ENCODE peak calls at places on chromosomes 4 and X, in six cellular contexts. One of them, this sample, is unnamed.
A peak's percentile ranks its signal among the peaks of the same experiment; 100 is the strongest.

GRCh38 chr4:185395255-185395955 is at the start of gene LRP2BP:
- DNase-seq in foreskin fibroblast: peak; percentile 19
- DNase-seq in pancreas: no peak
- DNase-seq in PC-3: peak; percentile 18
- DNase-seq in A549: no peak
- DNase-seq in heart left ventricle: no peak
- DNase-seq in this sample: no peak

GRCh38 chr4:126583509-126583908 is 1049.2 kb upstream of the INTU start:
- DNase-seq in A549: no peak
- DNase-seq in PC-3: peak; percentile 20
- DNase-seq in heart left ventricle: no peak
- DNase-seq in pancreas: no peak
- DNase-seq in foreskin fibroblast: peak; percentile 23
- DNase-seq in this sample: no peak

GRCh38 chrX:96615448-96615847 is 69.2 kb upstream of the DIAPH2 start:
- DNase-seq in A549: no peak
- DNase-seq in heart left ventricle: no peak
- DNase-seq in pancreas: no peak
- DNase-seq in PC-3: no peak
- DNase-seq in foreskin fibroblast: no peak
- DNase-seq in this sample: no peak

GRCh38 chr4:59818656-59819055 is 1381.5 kb upstream of the ADGRL3 start:
- DNase-seq in foreskin fibroblast: no peak
- DNase-seq in PC-3: peak; percentile 46
- DNase-seq in A549: peak; percentile 1
- DNase-seq in heart left ventricle: no peak
- DNase-seq in pancreas: no peak
- DNase-seq in this sample: no peak

GRCh38 chrX:30939928-30940327 is 50.9 kb upstream of the TAB3 start:
- DNase-seq in pancreas: no peak
- DNase-seq in foreskin fibroblast: no peak
- DNase-seq in heart left ventricle: no peak
- DNase-seq in A549: no peak
- DNase-seq in PC-3: no peak
- DNase-seq in this sample: no peak

GRCh38 chrX:71095971-71096701 is 485 bp downstream of the FOXO4 start:
- DNase-seq in foreskin fibroblast: peak; percentile 65
- DNase-seq in A549: peak; percentile 65
- DNase-seq in pancreas: peak; percentile 74
- DNase-seq in heart left ventricle: no peak
- DNase-seq in PC-3: peak; percentile 26
- DNase-seq in this sample: peak; percentile 48

GRCh38 chr4:185685804-185686203 is 126.2 kb downstream of the SORBS2 start:
- DNase-seq in PC-3: peak; percentile 6
- DNase-seq in foreskin fibroblast: no peak
- DNase-seq in A549: no peak
- DNase-seq in pancreas: no peak
- DNase-seq in heart left ventricle: no peak
- DNase-seq in this sample: no peak

GRCh38 chr4:175540151-175540550 is 271.9 kb downstream of the GPM6A start:
- DNase-seq in A549: no peak
- DNase-seq in heart left ventricle: no peak
- DNase-seq in pancreas: no peak
- DNase-seq in PC-3: peak; percentile 68
- DNase-seq in foreskin fibroblast: no peak
- DNase-seq in this sample: no peak

GRCh38 chr4:129064717-129065116 is 28.6 kb downstream of the SCLT1 start:
- DNase-seq in pancreas: no peak
- DNase-seq in foreskin fibroblast: peak; percentile 65
- DNase-seq in A549: no peak
- DNase-seq in heart left ventricle: no peak
- DNase-seq in PC-3: peak; percentile 75
- DNase-seq in this sample: no peak

GRCh38 chrX:115449742-115450141 is 111.2 kb upstream of the PLS3 start:
- DNase-seq in foreskin fibroblast: peak; percentile 35
- DNase-seq in heart left ventricle: peak; percentile 72
- DNase-seq in A549: no peak
- DNase-seq in pancreas: no peak
- DNase-seq in PC-3: no peak
- DNase-seq in this sample: peak; percentile 68

GRCh38 chr4:10808591-10808990 is 124.0 kb upstream of the CLNK start:
- DNase-seq in PC-3: no peak
- DNase-seq in A549: no peak
- DNase-seq in pancreas: no peak
- DNase-seq in foreskin fibroblast: peak; percentile 62
- DNase-seq in heart left ventricle: no peak
- DNase-seq in this sample: peak; percentile 23

GRCh38 chrX:40734956-40735317 is 405 bp downstream of the MED14 start:
- DNase-seq in heart left ventricle: no peak
- DNase-seq in pancreas: no peak
- DNase-seq in PC-3: no peak
- DNase-seq in foreskin fibroblast: peak; percentile 20
- DNase-seq in A549: peak; percentile 21
- DNase-seq in this sample: no peak

GRCh38 chrX:69163936-69164741 is 1.1 kb downstream of the PJA1 start:
- DNase-seq in A549: no peak
- DNase-seq in heart left ventricle: peak; percentile 58
- DNase-seq in pancreas: no peak
- DNase-seq in PC-3: no peak
- DNase-seq in foreskin fibroblast: peak; percentile 27
- DNase-seq in this sample: peak; percentile 59

GRCh38 chr4:184599492-184600135 is 49.6 kb downstream of the CASP3 start:
- DNase-seq in pancreas: no peak
- DNase-seq in A549: no peak
- DNase-seq in foreskin fibroblast: peak; percentile 69
- DNase-seq in PC-3: peak; percentile 37
- DNase-seq in heart left ventricle: no peak
- DNase-seq in this sample: no peak

GRCh38 chr4:37628977-37629609 is 57.1 kb downstream of the RELL1 start:
- DNase-seq in A549: peak; percentile 50
- DNase-seq in PC-3: peak; percentile 49
- DNase-seq in pancreas: no peak
- DNase-seq in foreskin fibroblast: peak; percentile 91
- DNase-seq in heart left ventricle: no peak
- DNase-seq in this sample: no peak

GRCh38 chr4:6676722-6677558 is 16.7 kb upstream of the S100P start:
- DNase-seq in foreskin fibroblast: no peak
- DNase-seq in heart left ventricle: no peak
- DNase-seq in pancreas: no peak
- DNase-seq in PC-3: no peak
- DNase-seq in A549: no peak
- DNase-seq in this sample: no peak

GRCh38 chrX:14529288-14529989 is at the start of gene GLRA2:
- DNase-seq in foreskin fibroblast: peak; percentile 36
- DNase-seq in pancreas: peak; percentile 14
- DNase-seq in heart left ventricle: no peak
- DNase-seq in A549: peak; percentile 1
- DNase-seq in PC-3: peak; percentile 35
- DNase-seq in this sample: peak; percentile 22

GRCh38 chr4:3234171-3235029 is 14.6 kb upstream of the MSANTD1 start:
- DNase-seq in foreskin fibroblast: no peak
- DNase-seq in PC-3: no peak
- DNase-seq in A549: no peak
- DNase-seq in heart left ventricle: peak; percentile 57
- DNase-seq in pancreas: peak; percentile 83
- DNase-seq in this sample: no peak

GRCh38 chr4:89587364-89587763 is 249.6 kb downstream of the SNCA start:
- DNase-seq in heart left ventricle: no peak
- DNase-seq in foreskin fibroblast: no peak
- DNase-seq in A549: no peak
- DNase-seq in pancreas: no peak
- DNase-seq in PC-3: no peak
- DNase-seq in this sample: no peak

GRCh38 chr4:110472583-110473329 is 3.2 kb upstream of the ENPEP start:
- DNase-seq in PC-3: no peak
- DNase-seq in A549: no peak
- DNase-seq in heart left ventricle: no peak
- DNase-seq in pancreas: no peak
- DNase-seq in foreskin fibroblast: peak; percentile 5
- DNase-seq in this sample: no peak

GRCh38 chr4:134777626-134778025 is 576.0 kb upstream of the PABPC4L start:
- DNase-seq in PC-3: peak; percentile 15
- DNase-seq in foreskin fibroblast: no peak
- DNase-seq in pancreas: no peak
- DNase-seq in heart left ventricle: no peak
- DNase-seq in A549: no peak
- DNase-seq in this sample: no peak

GRCh38 chr4:159428975-159429692 is 326.3 kb downstream of the RAPGEF2 start:
- DNase-seq in pancreas: no peak
- DNase-seq in foreskin fibroblast: no peak
- DNase-seq in A549: no peak
- DNase-seq in heart left ventricle: no peak
- DNase-seq in PC-3: no peak
- DNase-seq in this sample: no peak

GRCh38 chr4:164383187-164384181 is 370.4 kb upstream of the SMIM31 start:
- DNase-seq in foreskin fibroblast: no peak
- DNase-seq in A549: no peak
- DNase-seq in pancreas: peak; percentile 69
- DNase-seq in heart left ventricle: peak; percentile 35
- DNase-seq in PC-3: no peak
- DNase-seq in this sample: no peak

GRCh38 chrX:68273887-68274286 is 159.4 kb downstream of the OPHN1 start:
- DNase-seq in A549: no peak
- DNase-seq in heart left ventricle: no peak
- DNase-seq in pancreas: no peak
- DNase-seq in foreskin fibroblast: peak; percentile 10
- DNase-seq in PC-3: no peak
- DNase-seq in this sample: no peak

GRCh38 chr4:22190855-22191254 is 242.3 kb upstream of the KCNIP4 start:
- DNase-seq in foreskin fibroblast: peak; percentile 78
- DNase-seq in pancreas: no peak
- DNase-seq in heart left ventricle: no peak
- DNase-seq in PC-3: peak; percentile 93
- DNase-seq in A549: no peak
- DNase-seq in this sample: no peak

DNA sequence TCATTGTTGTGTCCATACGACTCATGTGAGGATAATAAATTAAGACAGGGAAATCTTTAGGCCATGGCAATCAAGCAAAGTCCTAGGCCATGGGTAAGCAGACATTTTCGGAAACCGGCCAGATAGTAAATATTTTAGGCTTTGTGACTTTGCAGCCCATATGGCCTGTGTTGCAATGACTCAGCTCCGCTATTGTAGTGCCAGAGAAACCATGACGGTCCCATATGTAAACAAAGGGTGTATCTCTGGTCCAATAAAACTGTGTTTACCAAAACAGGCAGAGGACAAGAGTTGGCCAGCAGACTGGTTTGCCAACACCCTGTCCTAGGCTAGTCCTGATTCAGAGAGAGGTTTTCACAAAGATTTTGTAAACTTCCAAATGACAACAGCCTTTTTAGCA is 5.0 kb downstream of the FAM114A1 start:
- DNase-seq in A549: no peak
- DNase-seq in foreskin fibroblast: peak; percentile 90
- DNase-seq in PC-3: peak; percentile 94
- DNase-seq in heart left ventricle: no peak
- DNase-seq in pancreas: no peak
- DNase-seq in this sample: no peak
- H3K4me3 ChIP-seq in A549: no peak overlapping the region
- H3K4me3 ChIP-seq in foreskin fibroblast: no peak overlapping the region
- H3K4me3 ChIP-seq in PC-3: peak overlapping the region; percentile 29
- H3K4me3 ChIP-seq in heart left ventricle: no peak overlapping the region
- H3K4me3 ChIP-seq in pancreas: no peak overlapping the region
- H3K4me3 ChIP-seq in this sample: no peak overlapping the region

GRCh38 chr4:139763205-139763604 is 97.6 kb downstream of the MGST2 start:
- DNase-seq in PC-3: no peak
- DNase-seq in pancreas: no peak
- DNase-seq in foreskin fibroblast: no peak
- DNase-seq in A549: no peak
- DNase-seq in heart left ventricle: no peak
- DNase-seq in this sample: no peak
- H3K4me3 ChIP-seq in PC-3: no peak overlapping the region
- H3K4me3 ChIP-seq in pancreas: no peak overlapping the region
- H3K4me3 ChIP-seq in foreskin fibroblast: no peak overlapping the region
- H3K4me3 ChIP-seq in A549: no peak overlapping the region
- H3K4me3 ChIP-seq in heart left ventricle: peak overlapping the region; percentile 52
- H3K4me3 ChIP-seq in this sample: no peak overlapping the region

GRCh38 chr4:2042207-2042946 is 16.8 kb upstream of the NAT8L start:
- DNase-seq in A549: no peak
- DNase-seq in heart left ventricle: no peak
- DNase-seq in PC-3: no peak
- DNase-seq in foreskin fibroblast: peak; percentile 47
- DNase-seq in pancreas: peak; percentile 79
- DNase-seq in this sample: no peak
- H3K4me3 ChIP-seq in A549: peak overlapping the region; percentile 99
- H3K4me3 ChIP-seq in heart left ventricle: peak overlapping the region; percentile 74
- H3K4me3 ChIP-seq in PC-3: peak overlapping the region; percentile 76
- H3K4me3 ChIP-seq in foreskin fibroblast: peak overlapping the region; percentile 77
- H3K4me3 ChIP-seq in pancreas: peak overlapping the region; percentile 68
- H3K4me3 ChIP-seq in this sample: peak overlapping the region; percentile 46

DNA sequence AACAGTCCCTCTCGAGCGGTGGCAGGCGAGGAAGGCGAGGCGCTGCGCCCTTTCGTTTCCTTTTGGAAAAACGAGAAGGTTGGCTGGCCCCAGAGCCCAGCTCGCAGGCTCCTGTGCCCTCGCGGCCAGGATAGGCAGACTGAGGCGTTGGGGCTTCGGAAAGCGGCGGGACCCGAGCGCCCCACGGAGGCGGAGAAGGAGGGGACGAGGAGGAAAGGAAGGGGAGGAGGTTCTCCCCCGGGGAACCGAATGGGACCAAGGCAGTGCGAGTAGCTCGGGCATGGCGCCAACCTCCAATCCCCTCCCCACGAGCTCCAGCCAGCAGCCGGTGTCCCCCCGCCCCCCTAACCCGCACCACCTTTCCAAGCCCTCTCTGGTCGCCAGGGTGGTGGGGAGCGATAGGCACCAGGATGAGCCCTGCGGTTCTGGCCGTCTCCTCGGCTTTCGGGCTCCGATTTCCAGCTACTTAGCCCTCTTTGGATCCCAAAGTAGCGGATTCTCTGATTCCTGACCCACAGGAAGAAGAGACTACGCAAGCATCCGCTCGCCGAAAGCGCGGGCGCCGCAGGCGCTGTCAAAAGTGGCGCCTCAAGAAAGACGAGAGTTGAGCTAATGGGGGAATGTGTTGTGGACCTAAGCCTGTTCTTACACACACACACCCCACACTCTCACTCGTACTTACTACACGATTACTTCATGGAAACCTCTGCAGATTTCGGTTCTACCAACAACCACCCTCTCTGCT is 15.2 kb upstream of the ZIC3 start:
- DNase-seq in PC-3: no peak
- DNase-seq in heart left ventricle: no peak
- DNase-seq in A549: no peak
- DNase-seq in foreskin fibroblast: no peak
- DNase-seq in pancreas: peak; percentile 51
- DNase-seq in this sample: no peak
- H3K4me3 ChIP-seq in PC-3: no peak overlapping the region
- H3K4me3 ChIP-seq in heart left ventricle: no peak overlapping the region
- H3K4me3 ChIP-seq in A549: no peak overlapping the region
- H3K4me3 ChIP-seq in foreskin fibroblast: no peak overlapping the region
- H3K4me3 ChIP-seq in pancreas: no peak overlapping the region
- H3K4me3 ChIP-seq in this sample: no peak overlapping the region

DNA sequence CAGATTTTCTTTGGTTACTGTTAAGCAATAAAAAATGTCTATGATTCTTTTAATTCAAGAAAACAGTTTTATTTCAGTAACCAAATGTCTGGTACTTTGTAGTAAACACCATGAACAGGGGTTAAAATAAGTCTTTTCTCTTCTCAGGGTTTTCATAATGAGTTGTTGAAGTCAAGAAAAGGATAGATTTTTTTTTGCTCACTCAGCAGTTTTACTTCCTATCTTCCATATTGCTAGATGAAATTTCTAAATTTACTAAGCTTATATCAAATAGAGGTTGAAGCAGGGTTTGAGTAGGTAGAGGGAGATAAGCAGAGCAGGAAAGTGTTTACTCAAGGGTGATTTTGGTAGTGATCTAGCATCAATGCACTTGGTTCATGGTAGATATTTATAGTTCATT is 1031.3 kb downstream of the C4orf33 start:
- DNase-seq in A549: no peak
- DNase-seq in foreskin fibroblast: no peak
- DNase-seq in PC-3: no peak
- DNase-seq in heart left ventricle: no peak
- DNase-seq in pancreas: no peak
- DNase-seq in this sample: no peak
- H3K4me3 ChIP-seq in A549: no peak overlapping the region
- H3K4me3 ChIP-seq in foreskin fibroblast: no peak overlapping the region
- H3K4me3 ChIP-seq in PC-3: no peak overlapping the region
- H3K4me3 ChIP-seq in heart left ventricle: no peak overlapping the region
- H3K4me3 ChIP-seq in pancreas: no peak overlapping the region
- H3K4me3 ChIP-seq in this sample: no peak overlapping the region